ENCODE peak calls at places on chromosomes 1 and 21, in nine cellular contexts. S is HCT116, U is right atrium auricular region, L is kidney, K is mucosa of descending colon, P is BE2C, Q is neural progenitor cell, O is endodermal cell, M is stomach. X is an unnamed sample. For H3K4me1 and H3K36me3, the result is how much of the 10 kb centered on the place peaks cover.

GRCh38 chr1:182897696-182898095 is 55.3 kb downstream of the SHCBP1L start:
- DNase-seq in S (no peak), M (no peak), O (no peak), L (no peak), U (no peak), P (no peak), K (no peak), Q (no peak), X (no peak)

GRCh38 chr1:6110326-6110725 is 64.6 kb downstream of the KCNAB2 start:
- DNase-seq in M (no peak), Q (no peak), U (no peak), P (no peak), S (no peak), L (peak), K (peak), O (no peak), X (no peak)

GRCh38 chr1:156365754-156366153 is 3.3 kb upstream of the RHBG start:
- DNase-seq in S (no peak), Q (no peak), L (no peak), O (no peak), P (no peak), U (no peak), M (no peak), K (no peak), X (no peak)

GRCh38 chr1:33438364-33439145 is 7.7 kb upstream of the PHC2 start:
- DNase-seq in S (no peak), M (no peak), P (no peak), U (no peak), K (no peak), L (no peak), Q (no peak), O (no peak), X (no peak)

GRCh38 chr1:33849206-33849605 is 14.7 kb upstream of the HMGB4 start:
- DNase-seq in Q (no peak), O (no peak), S (no peak), M (no peak), U (no peak), L (no peak), P (no peak), K (no peak), X (no peak)

GRCh38 chr1:161100534-161100933 is 2.4 kb downstream of the KLHDC9 start:
- DNase-seq in L (no peak), U (no peak), P (no peak), M (no peak), Q (no peak), O (peak), S (no peak), K (no peak), X (no peak)

GRCh38 chr1:221712776-221713431 is 29.0 kb downstream of the DUSP10 start:
- DNase-seq in Q (no peak), M (peak), S (no peak), K (peak), U (no peak), L (peak), P (no peak), O (no peak), X (peak)

GRCh38 chr1:154911691-154912550 is 24.6 kb downstream of the PMVK start:
- DNase-seq in K (no peak), U (no peak), P (no peak), S (no peak), Q (no peak), O (no peak), M (no peak), L (no peak), X (no peak)

DNA sequence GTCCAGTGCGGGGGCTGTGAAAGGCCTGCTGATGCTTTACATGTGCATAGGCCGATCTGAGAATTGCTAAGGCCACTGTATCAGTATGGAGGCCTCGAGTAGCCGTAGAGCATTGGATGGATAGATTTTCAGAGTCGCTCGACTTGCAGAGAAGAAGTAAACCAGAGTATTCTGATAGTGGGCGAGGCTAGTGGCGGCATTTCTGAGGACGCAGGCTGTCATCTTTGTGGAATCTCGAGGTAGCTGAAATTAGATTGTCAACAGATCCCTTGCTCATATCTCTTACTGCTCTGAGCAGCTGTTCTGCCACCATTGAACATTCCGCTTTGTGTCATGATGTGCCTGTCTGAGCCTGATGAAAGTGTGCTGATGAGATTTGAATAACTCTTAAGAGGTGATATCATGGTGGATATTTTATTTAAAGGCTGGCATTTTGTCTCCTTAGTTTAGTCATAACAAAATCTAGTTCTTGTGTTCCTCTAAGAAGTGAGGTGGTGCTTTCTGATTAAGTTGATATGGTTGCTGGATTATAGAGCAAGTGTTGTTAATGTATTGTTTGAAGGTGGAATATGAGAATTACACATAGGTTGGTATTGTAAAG is 1.5 kb downstream of the KIF1B start:
- DNase-seq in Q (no peak), U (no peak), S (no peak), P (peak), L (no peak), O (no peak), K (no peak), M (no peak), X (no peak)
- H3K4me1 ChIP-seq in Q (under half), U (under half), S (under half), P (under half), L (under half), O (under half), K (under half), M (half or more), X (under half)

GRCh38 chr21:44085491-44086321 is 21.5 kb upstream of the PWP2 start:
- DNase-seq in P (no peak), K (no peak), M (peak), U (no peak), O (no peak), Q (no peak), S (no peak), L (peak), X (no peak)
- H3K36me3 ChIP-seq in P (half or more), K (under half), M (half or more), U (half or more), O (half or more), Q (under half), S (under half), L (under half), X (half or more)

DNA sequence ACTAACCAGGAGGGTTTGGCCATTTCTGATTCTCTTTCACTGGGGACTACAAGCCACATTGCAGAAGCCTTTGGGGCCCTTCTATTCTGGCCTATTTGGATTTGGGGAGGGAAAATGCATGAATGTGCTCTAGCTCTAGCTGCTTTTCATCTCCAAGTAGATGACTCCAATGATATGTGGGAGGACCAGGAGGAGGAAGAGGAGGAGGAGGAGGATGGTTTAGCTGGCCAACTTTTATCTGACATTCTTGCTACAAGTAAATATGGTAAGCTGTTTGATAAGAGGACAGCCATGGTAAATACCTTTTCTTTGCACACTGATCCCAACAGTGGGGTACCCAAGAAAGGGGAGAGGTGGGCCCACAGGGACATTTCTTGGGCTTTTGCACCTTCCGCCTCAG is 14.0 kb upstream of the SHISA4 start:
- DNase-seq in Q (no peak), S (no peak), K (no peak), M (no peak), P (no peak), O (no peak), U (no peak), L (no peak), X (no peak)
- H3K4me1 ChIP-seq in Q (under half), S (under half), K (under half), M (under half), P (under half), O (under half), U (under half), L (under half), X (under half)

GRCh38 chr1:40414331-40414730 is 35.9 kb upstream of the ZFP69B start:
- DNase-seq in O (no peak), K (no peak), U (no peak), P (no peak), M (no peak), Q (no peak), S (no peak), L (no peak), X (no peak)
- H3K36me3 ChIP-seq in O (half or more), K (under half), U (under half), P (under half), M (half or more), Q (under half), S (under half), L (under half), X (half or more)

X was measured in CD4-positive, CD25-positive, alpha-beta regulatory T cell.